ENCODE peak calls at places on chromosomes 4 and X, in seven cellular contexts. One of them, this sample, is unnamed. For H3K27me3, the result is how much of the 10 kb centered on the place peaks cover.

GRCh38 chr4:7109169-7109568 is 41.3 kb upstream of the GRPEL1 start:
- DNase-seq in HL-60: no peak
- DNase-seq in BJ: no peak
- DNase-seq in fibroblast of lung: no peak
- DNase-seq in stomach: no peak
- DNase-seq in upper lobe of right lung: peak
- DNase-seq in tibial artery: no peak
- DNase-seq in this sample: no peak

GRCh38 chrX:45295587-45295986 is 94.9 kb upstream of the DIPK2B start:
- DNase-seq in HL-60: no peak
- DNase-seq in BJ: no peak
- DNase-seq in fibroblast of lung: peak
- DNase-seq in stomach: no peak
- DNase-seq in upper lobe of right lung: no peak
- DNase-seq in tibial artery: no peak
- DNase-seq in this sample: peak

GRCh38 chr4:139243448-139244365 is 36.3 kb downstream of the MGARP start:
- DNase-seq in HL-60: no peak
- DNase-seq in BJ: peak
- DNase-seq in fibroblast of lung: peak
- DNase-seq in stomach: no peak
- DNase-seq in upper lobe of right lung: no peak
- DNase-seq in tibial artery: peak
- DNase-seq in this sample: peak

GRCh38 chr4:70838400-70838971 is 1.2 kb downstream of the GRSF1 start:
- DNase-seq in HL-60: no peak
- DNase-seq in BJ: no peak
- DNase-seq in fibroblast of lung: peak
- DNase-seq in stomach: no peak
- DNase-seq in upper lobe of right lung: no peak
- DNase-seq in tibial artery: no peak
- DNase-seq in this sample: no peak

GRCh38 chrX:43707812-43708548 is 51.9 kb downstream of the MAOA start:
- DNase-seq in HL-60: no peak
- DNase-seq in BJ: no peak
- DNase-seq in fibroblast of lung: peak
- DNase-seq in stomach: peak
- DNase-seq in upper lobe of right lung: no peak
- DNase-seq in tibial artery: peak
- DNase-seq in this sample: peak

GRCh38 chrX:154362085-154362742 is 12.2 kb downstream of the FLNA start:
- DNase-seq in HL-60: no peak
- DNase-seq in BJ: no peak
- DNase-seq in fibroblast of lung: no peak
- DNase-seq in stomach: no peak
- DNase-seq in upper lobe of right lung: no peak
- DNase-seq in tibial artery: no peak
- DNase-seq in this sample: no peak

GRCh38 chr4:153364061-153364460 is 19.6 kb downstream of the MND1 start:
- DNase-seq in HL-60: no peak
- DNase-seq in BJ: no peak
- DNase-seq in fibroblast of lung: no peak
- DNase-seq in stomach: no peak
- DNase-seq in upper lobe of right lung: no peak
- DNase-seq in tibial artery: no peak
- DNase-seq in this sample: no peak

GRCh38 chr4:179145746-179146530 is 1703.7 kb upstream of the AGA start:
- DNase-seq in HL-60: no peak
- DNase-seq in BJ: no peak
- DNase-seq in fibroblast of lung: peak
- DNase-seq in stomach: no peak
- DNase-seq in upper lobe of right lung: no peak
- DNase-seq in tibial artery: no peak
- DNase-seq in this sample: peak

GRCh38 chrX:52870041-52870440 is 2.2 kb upstream of the XAGE3 start:
- DNase-seq in HL-60: no peak
- DNase-seq in BJ: no peak
- DNase-seq in fibroblast of lung: no peak
- DNase-seq in stomach: no peak
- DNase-seq in upper lobe of right lung: no peak
- DNase-seq in tibial artery: no peak
- DNase-seq in this sample: no peak

GRCh38 chr4:139245590-139245989 is 34.4 kb downstream of the MGARP start:
- DNase-seq in HL-60: no peak
- DNase-seq in BJ: no peak
- DNase-seq in fibroblast of lung: no peak
- DNase-seq in stomach: no peak
- DNase-seq in upper lobe of right lung: no peak
- DNase-seq in tibial artery: no peak
- DNase-seq in this sample: peak

GRCh38 chr4:60962286-60962685 is 237.8 kb upstream of the ADGRL3 start:
- DNase-seq in HL-60: no peak
- DNase-seq in BJ: no peak
- DNase-seq in fibroblast of lung: peak
- DNase-seq in stomach: no peak
- DNase-seq in upper lobe of right lung: no peak
- DNase-seq in tibial artery: no peak
- DNase-seq in this sample: peak

GRCh38 chr4:124191329-124191728 is 521.2 kb downstream of the ANKRD50 start:
- DNase-seq in HL-60: no peak
- DNase-seq in BJ: no peak
- DNase-seq in fibroblast of lung: no peak
- DNase-seq in stomach: no peak
- DNase-seq in upper lobe of right lung: no peak
- DNase-seq in tibial artery: no peak
- DNase-seq in this sample: no peak

GRCh38 chr4:158164849-158165248 is 8.0 kb downstream of the GASK1B start:
- DNase-seq in HL-60: no peak
- DNase-seq in BJ: no peak
- DNase-seq in fibroblast of lung: no peak
- DNase-seq in stomach: no peak
- DNase-seq in upper lobe of right lung: no peak
- DNase-seq in tibial artery: no peak
- DNase-seq in this sample: no peak

GRCh38 chr4:8457646-8458045 is 17.1 kb downstream of the TRMT44 start:
- DNase-seq in HL-60: no peak
- DNase-seq in BJ: no peak
- DNase-seq in fibroblast of lung: no peak
- DNase-seq in stomach: no peak
- DNase-seq in upper lobe of right lung: no peak
- DNase-seq in tibial artery: no peak
- DNase-seq in this sample: no peak

GRCh38 chr4:14111730-14112171 is 484.2 kb upstream of the BOD1L1 start:
- DNase-seq in HL-60: no peak
- DNase-seq in BJ: peak
- DNase-seq in fibroblast of lung: peak
- DNase-seq in stomach: no peak
- DNase-seq in upper lobe of right lung: no peak
- DNase-seq in tibial artery: no peak
- DNase-seq in this sample: peak

GRCh38 chrX:56733459-56734046 is 4.5 kb downstream of the NBDY start:
- DNase-seq in HL-60: peak
- DNase-seq in BJ: no peak
- DNase-seq in fibroblast of lung: peak
- DNase-seq in stomach: peak
- DNase-seq in upper lobe of right lung: no peak
- DNase-seq in tibial artery: peak
- DNase-seq in this sample: peak

GRCh38 chr4:76748649-76749048 is 149.3 kb downstream of the SOWAHB start:
- DNase-seq in HL-60: peak
- DNase-seq in BJ: no peak
- DNase-seq in fibroblast of lung: peak
- DNase-seq in stomach: peak
- DNase-seq in upper lobe of right lung: no peak
- DNase-seq in tibial artery: peak
- DNase-seq in this sample: peak

GRCh38 chrX:154401918-154402621 is 3.9 kb downstream of the RPL10 start:
- DNase-seq in HL-60: no peak
- DNase-seq in BJ: no peak
- DNase-seq in fibroblast of lung: no peak
- DNase-seq in stomach: no peak
- DNase-seq in upper lobe of right lung: no peak
- DNase-seq in tibial artery: no peak
- DNase-seq in this sample: peak

GRCh38 chrX:106220177-106220576 is 52.1 kb downstream of the PWWP3B start:
- DNase-seq in HL-60: no peak
- DNase-seq in BJ: no peak
- DNase-seq in fibroblast of lung: no peak
- DNase-seq in stomach: no peak
- DNase-seq in upper lobe of right lung: no peak
- DNase-seq in tibial artery: no peak
- DNase-seq in this sample: peak
- TF ChIP-seq CTCF in HL-60: no peak
- TF ChIP-seq CTCF in BJ: peak
- TF ChIP-seq CTCF in fibroblast of lung: no peak
- TF ChIP-seq CTCF in stomach: peak
- TF ChIP-seq CTCF in upper lobe of right lung: no peak
- TF ChIP-seq CTCF in tibial artery: no peak
- TF ChIP-seq CTCF in this sample: peak

GRCh38 chrX:110444996-110445395 is 86.3 kb downstream of the RTL9 start:
- DNase-seq in HL-60: no peak
- DNase-seq in BJ: no peak
- DNase-seq in fibroblast of lung: no peak
- DNase-seq in stomach: no peak
- DNase-seq in upper lobe of right lung: no peak
- DNase-seq in tibial artery: no peak
- DNase-seq in this sample: peak
- H3K27me3 ChIP-seq in HL-60: under half
- H3K27me3 ChIP-seq in BJ: under half
- H3K27me3 ChIP-seq in fibroblast of lung: under half
- H3K27me3 ChIP-seq in stomach: under half
- H3K27me3 ChIP-seq in upper lobe of right lung: under half
- H3K27me3 ChIP-seq in tibial artery: under half
- H3K27me3 ChIP-seq in this sample: under half

GRCh38 chr4:106268731-106269272 is 47.2 kb downstream of the TBCK start:
- DNase-seq in HL-60: no peak
- DNase-seq in BJ: peak
- DNase-seq in fibroblast of lung: no peak
- DNase-seq in stomach: no peak
- DNase-seq in upper lobe of right lung: no peak
- DNase-seq in tibial artery: no peak
- DNase-seq in this sample: no peak

GRCh38 chr4:106261980-106262379 is 54.0 kb downstream of the TBCK start:
- DNase-seq in HL-60: no peak
- DNase-seq in BJ: no peak
- DNase-seq in fibroblast of lung: no peak
- DNase-seq in stomach: no peak
- DNase-seq in upper lobe of right lung: no peak
- DNase-seq in tibial artery: no peak
- DNase-seq in this sample: no peak

GRCh38 chr4:106263594-106264330 is 52.2 kb downstream of the TBCK start:
- DNase-seq in HL-60: no peak
- DNase-seq in BJ: no peak
- DNase-seq in fibroblast of lung: no peak
- DNase-seq in stomach: no peak
- DNase-seq in upper lobe of right lung: no peak
- DNase-seq in tibial artery: no peak
- DNase-seq in this sample: no peak

GRCh38 chr4:106264331-106264728 is 51.7 kb downstream of the TBCK start:
- DNase-seq in HL-60: no peak
- DNase-seq in BJ: no peak
- DNase-seq in fibroblast of lung: no peak
- DNase-seq in stomach: no peak
- DNase-seq in upper lobe of right lung: no peak
- DNase-seq in tibial artery: no peak
- DNase-seq in this sample: no peak

DNA sequence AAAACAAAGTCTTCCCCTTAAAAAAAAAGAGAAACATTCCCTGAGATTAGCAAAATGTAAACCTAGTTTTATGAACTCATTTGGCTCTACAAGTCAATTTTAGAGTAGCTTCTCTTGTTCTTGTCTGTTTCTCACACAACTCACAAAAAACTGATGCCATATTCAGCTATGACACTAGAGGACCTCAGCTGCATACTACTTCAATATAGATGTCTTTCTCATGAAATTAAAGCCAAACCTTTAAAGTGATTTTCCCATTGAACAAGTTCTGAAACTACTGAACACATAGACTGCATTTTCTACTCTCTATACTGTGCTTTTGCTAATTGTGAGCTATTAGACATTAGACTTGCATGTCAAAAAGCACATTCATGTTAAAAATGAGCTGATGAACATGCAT is 49.8 kb downstream of the TBCK start:
- DNase-seq in HL-60: peak
- DNase-seq in BJ: peak
- DNase-seq in fibroblast of lung: peak
- DNase-seq in stomach: no peak
- DNase-seq in upper lobe of right lung: no peak
- DNase-seq in tibial artery: no peak
- DNase-seq in this sample: peak
- TF ChIP-seq CTCF in HL-60: peak
- TF ChIP-seq CTCF in BJ: peak
- TF ChIP-seq CTCF in fibroblast of lung: peak
- TF ChIP-seq CTCF in stomach: no peak
- TF ChIP-seq CTCF in upper lobe of right lung: peak
- TF ChIP-seq CTCF in tibial artery: peak
- TF ChIP-seq CTCF in this sample: peak

GRCh38 chr4:110003401-110004187 is 90.9 kb downstream of the EGF start:
- DNase-seq in HL-60: no peak
- DNase-seq in BJ: no peak
- DNase-seq in fibroblast of lung: no peak
- DNase-seq in stomach: no peak
- DNase-seq in upper lobe of right lung: no peak
- DNase-seq in tibial artery: no peak
- DNase-seq in this sample: no peak

GRCh38 chr4:110007217-110007616 is 94.5 kb downstream of the EGF start:
- DNase-seq in HL-60: no peak
- DNase-seq in BJ: no peak
- DNase-seq in fibroblast of lung: no peak
- DNase-seq in stomach: no peak
- DNase-seq in upper lobe of right lung: no peak
- DNase-seq in tibial artery: no peak
- DNase-seq in this sample: no peak

GRCh38 chr4:110009526-110009925 is 96.8 kb downstream of the EGF start:
- DNase-seq in HL-60: no peak
- DNase-seq in BJ: no peak
- DNase-seq in fibroblast of lung: no peak
- DNase-seq in stomach: no peak
- DNase-seq in upper lobe of right lung: no peak
- DNase-seq in tibial artery: no peak
- DNase-seq in this sample: no peak

GRCh38 chr4:110008540-110008939 is 95.9 kb downstream of the EGF start:
- DNase-seq in HL-60: no peak
- DNase-seq in BJ: no peak
- DNase-seq in fibroblast of lung: no peak
- DNase-seq in stomach: no peak
- DNase-seq in upper lobe of right lung: no peak
- DNase-seq in tibial artery: no peak
- DNase-seq in this sample: no peak

DNA sequence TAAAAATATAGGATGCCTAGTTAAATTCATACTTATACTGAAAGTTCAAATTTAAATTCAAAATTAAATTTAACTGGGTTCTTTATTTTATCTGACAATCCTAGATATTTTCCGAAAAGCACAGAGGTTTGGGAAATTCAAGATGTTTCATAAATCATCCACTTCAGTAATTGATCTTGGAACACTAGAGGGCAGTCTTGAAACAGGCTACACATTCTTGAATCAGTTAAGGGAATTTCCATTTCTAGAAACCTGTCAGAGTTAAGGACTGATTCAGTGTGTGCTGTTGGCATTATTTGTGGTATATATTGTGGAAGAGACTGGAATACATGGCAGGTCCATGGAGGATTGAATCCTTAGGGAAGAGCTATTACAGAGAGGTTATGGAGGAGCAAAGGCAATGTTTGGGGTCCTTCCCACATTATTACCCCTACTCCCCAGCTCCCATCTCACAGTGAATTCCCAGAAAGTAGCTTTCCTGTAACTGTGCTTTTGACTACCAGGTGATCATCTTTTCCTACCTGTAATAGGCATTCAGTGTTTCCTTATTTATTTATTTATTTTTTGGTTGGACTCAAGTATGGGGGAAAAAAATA is 92.9 kb downstream of the EGF start:
- DNase-seq in HL-60: peak
- DNase-seq in BJ: no peak
- DNase-seq in fibroblast of lung: peak
- DNase-seq in stomach: no peak
- DNase-seq in upper lobe of right lung: no peak
- DNase-seq in tibial artery: no peak
- DNase-seq in this sample: peak
- H3K27me3 ChIP-seq in HL-60: under half
- H3K27me3 ChIP-seq in BJ: under half
- H3K27me3 ChIP-seq in fibroblast of lung: under half
- H3K27me3 ChIP-seq in stomach: under half
- H3K27me3 ChIP-seq in upper lobe of right lung: under half
- H3K27me3 ChIP-seq in tibial artery: under half
- H3K27me3 ChIP-seq in this sample: under half

This sample was measured in PC-3.